ENCODE peak calls at places on chromosomes 2 and 18, in nine cellular contexts. One of them, this sample, is unnamed.

GRCh38 chr2:147355706-147356105 is 489.1 kb upstream of the ACVR2A start:
- DNase-seq in colonic mucosa: no peak
- DNase-seq in upper lobe of right lung: no peak
- DNase-seq in CD8-positive, alpha-beta T cell: no peak
- DNase-seq in OCI-LY7: no peak
- DNase-seq in Caco-2: peak; percentile 26
- DNase-seq in lower lobe of right lung: no peak
- DNase-seq in mucosa of descending colon: no peak
- DNase-seq in heart right ventricle: no peak
- DNase-seq in this sample: no peak

GRCh38 chr2:218746470-218746795 is 35.5 kb upstream of the CYP27A1 start:
- DNase-seq in mucosa of descending colon: no peak
- DNase-seq in OCI-LY7: no peak
- DNase-seq in lower lobe of right lung: no peak
- DNase-seq in Caco-2: no peak
- DNase-seq in heart right ventricle: no peak
- DNase-seq in upper lobe of right lung: no peak
- DNase-seq in colonic mucosa: no peak
- DNase-seq in CD8-positive, alpha-beta T cell: no peak
- DNase-seq in this sample: no peak

GRCh38 chr2:46270384-46270783 is 26.8 kb upstream of the EPAS1 start:
- DNase-seq in lower lobe of right lung: no peak
- DNase-seq in Caco-2: no peak
- DNase-seq in OCI-LY7: no peak
- DNase-seq in upper lobe of right lung: no peak
- DNase-seq in heart right ventricle: no peak
- DNase-seq in colonic mucosa: no peak
- DNase-seq in CD8-positive, alpha-beta T cell: no peak
- DNase-seq in mucosa of descending colon: no peak
- DNase-seq in this sample: no peak

GRCh38 chr2:36573165-36573564 is 24.8 kb downstream of the FEZ2 start:
- DNase-seq in mucosa of descending colon: no peak
- DNase-seq in Caco-2: no peak
- DNase-seq in OCI-LY7: no peak
- DNase-seq in CD8-positive, alpha-beta T cell: no peak
- DNase-seq in heart right ventricle: no peak
- DNase-seq in upper lobe of right lung: no peak
- DNase-seq in colonic mucosa: no peak
- DNase-seq in lower lobe of right lung: no peak
- DNase-seq in this sample: no peak

GRCh38 chr2:8761529-8762164 is 75.8 kb downstream of the KIDINS220 start:
- DNase-seq in OCI-LY7: peak; percentile 45
- DNase-seq in CD8-positive, alpha-beta T cell: no peak
- DNase-seq in mucosa of descending colon: no peak
- DNase-seq in upper lobe of right lung: no peak
- DNase-seq in heart right ventricle: no peak
- DNase-seq in Caco-2: peak; percentile 34
- DNase-seq in colonic mucosa: no peak
- DNase-seq in lower lobe of right lung: no peak
- DNase-seq in this sample: no peak

GRCh38 chr2:95345415-95346235 is 48.5 kb downstream of the KCNIP3 start:
- DNase-seq in lower lobe of right lung: peak; percentile 85
- DNase-seq in upper lobe of right lung: peak; percentile 92
- DNase-seq in Caco-2: peak; percentile 89
- DNase-seq in CD8-positive, alpha-beta T cell: peak; percentile 50
- DNase-seq in heart right ventricle: peak; percentile 76
- DNase-seq in colonic mucosa: peak; percentile 86
- DNase-seq in OCI-LY7: peak; percentile 16
- DNase-seq in mucosa of descending colon: peak; percentile 93
- DNase-seq in this sample: no peak

GRCh38 chr2:130353291-130354134 is 2.3 kb upstream of the PTPN18 start:
- DNase-seq in lower lobe of right lung: no peak
- DNase-seq in upper lobe of right lung: no peak
- DNase-seq in mucosa of descending colon: no peak
- DNase-seq in heart right ventricle: no peak
- DNase-seq in colonic mucosa: no peak
- DNase-seq in Caco-2: no peak
- DNase-seq in OCI-LY7: peak; percentile 46
- DNase-seq in CD8-positive, alpha-beta T cell: no peak
- DNase-seq in this sample: no peak

GRCh38 chr2:80068068-80068467 is 236.5 kb downstream of the LRRTM1 start:
- DNase-seq in heart right ventricle: no peak
- DNase-seq in OCI-LY7: no peak
- DNase-seq in CD8-positive, alpha-beta T cell: no peak
- DNase-seq in lower lobe of right lung: peak; percentile 34
- DNase-seq in Caco-2: no peak
- DNase-seq in colonic mucosa: no peak
- DNase-seq in mucosa of descending colon: no peak
- DNase-seq in upper lobe of right lung: no peak
- DNase-seq in this sample: no peak

GRCh38 chr2:117091438-117091837 is 723.1 kb upstream of the DDX18 start:
- DNase-seq in colonic mucosa: no peak
- DNase-seq in CD8-positive, alpha-beta T cell: no peak
- DNase-seq in upper lobe of right lung: no peak
- DNase-seq in lower lobe of right lung: no peak
- DNase-seq in OCI-LY7: no peak
- DNase-seq in Caco-2: no peak
- DNase-seq in heart right ventricle: no peak
- DNase-seq in mucosa of descending colon: no peak
- DNase-seq in this sample: no peak

GRCh38 chr18:49018961-49019445 is 68.2 kb upstream of the SMAD7 start:
- DNase-seq in colonic mucosa: peak; percentile 15
- DNase-seq in Caco-2: no peak
- DNase-seq in lower lobe of right lung: no peak
- DNase-seq in mucosa of descending colon: no peak
- DNase-seq in OCI-LY7: no peak
- DNase-seq in heart right ventricle: no peak
- DNase-seq in CD8-positive, alpha-beta T cell: no peak
- DNase-seq in upper lobe of right lung: peak; percentile 60
- DNase-seq in this sample: no peak

GRCh38 chr2:12928197-12928596 is 211.5 kb downstream of the TRIB2 start:
- DNase-seq in OCI-LY7: no peak
- DNase-seq in lower lobe of right lung: no peak
- DNase-seq in CD8-positive, alpha-beta T cell: no peak
- DNase-seq in colonic mucosa: no peak
- DNase-seq in mucosa of descending colon: no peak
- DNase-seq in Caco-2: no peak
- DNase-seq in heart right ventricle: no peak
- DNase-seq in upper lobe of right lung: no peak
- DNase-seq in this sample: no peak

GRCh38 chr2:181239400-181239799 is 217.8 kb upstream of the ITGA4 start:
- DNase-seq in CD8-positive, alpha-beta T cell: no peak
- DNase-seq in mucosa of descending colon: no peak
- DNase-seq in heart right ventricle: no peak
- DNase-seq in Caco-2: peak; percentile 39
- DNase-seq in colonic mucosa: no peak
- DNase-seq in OCI-LY7: peak; percentile 55
- DNase-seq in lower lobe of right lung: no peak
- DNase-seq in upper lobe of right lung: no peak
- DNase-seq in this sample: no peak

DNA sequence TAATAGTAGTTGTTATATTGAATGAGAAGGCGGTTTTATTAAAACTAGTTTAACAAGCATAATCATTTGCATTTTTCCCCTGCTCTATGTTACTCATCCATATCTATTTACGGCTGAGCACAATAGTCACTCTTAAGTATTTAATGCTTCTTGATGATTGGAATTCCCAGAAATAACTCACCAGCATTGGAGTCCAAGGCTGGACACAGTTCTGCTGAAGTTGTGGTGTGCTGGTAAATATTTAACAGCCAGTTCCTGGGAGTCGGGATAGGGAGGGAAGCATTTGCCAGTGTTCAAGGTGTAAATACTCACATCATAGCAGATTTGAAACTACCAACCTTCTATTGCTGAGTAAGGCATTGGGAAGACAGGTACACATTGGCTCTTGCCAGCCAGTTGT is 315.1 kb downstream of the MTX2 start:
- DNase-seq in colonic mucosa: peak; percentile 33
- DNase-seq in Caco-2: no peak
- DNase-seq in OCI-LY7: no peak
- DNase-seq in heart right ventricle: no peak
- DNase-seq in upper lobe of right lung: no peak
- DNase-seq in mucosa of descending colon: no peak
- DNase-seq in lower lobe of right lung: no peak
- DNase-seq in CD8-positive, alpha-beta T cell: no peak
- DNase-seq in this sample: no peak
- H3K4me3 ChIP-seq in colonic mucosa: no peak overlapping the region
- H3K4me3 ChIP-seq in Caco-2: no peak overlapping the region
- H3K4me3 ChIP-seq in OCI-LY7: no peak overlapping the region
- H3K4me3 ChIP-seq in heart right ventricle: no peak overlapping the region
- H3K4me3 ChIP-seq in upper lobe of right lung: no peak overlapping the region
- H3K4me3 ChIP-seq in mucosa of descending colon: no peak overlapping the region
- H3K4me3 ChIP-seq in lower lobe of right lung: no peak overlapping the region
- H3K4me3 ChIP-seq in CD8-positive, alpha-beta T cell: no peak overlapping the region
- H3K4me3 ChIP-seq in this sample: no peak overlapping the region

GRCh38 chr2:102065675-102066252 is 74.0 kb downstream of the IL1R2 start:
- DNase-seq in OCI-LY7: no peak
- DNase-seq in mucosa of descending colon: no peak
- DNase-seq in colonic mucosa: no peak
- DNase-seq in Caco-2: peak; percentile 74
- DNase-seq in upper lobe of right lung: peak; percentile 73
- DNase-seq in CD8-positive, alpha-beta T cell: no peak
- DNase-seq in heart right ventricle: no peak
- DNase-seq in lower lobe of right lung: peak; percentile 62
- DNase-seq in this sample: no peak
- TF ChIP-seq CTCF in OCI-LY7: no peak
- TF ChIP-seq CTCF in mucosa of descending colon: no peak
- TF ChIP-seq CTCF in colonic mucosa: no peak
- TF ChIP-seq CTCF in Caco-2: no peak
- TF ChIP-seq CTCF in upper lobe of right lung: no peak
- TF ChIP-seq CTCF in CD8-positive, alpha-beta T cell: no peak
- TF ChIP-seq CTCF in heart right ventricle: no peak
- TF ChIP-seq CTCF in lower lobe of right lung: no peak
- TF ChIP-seq CTCF in this sample: no peak

GRCh38 chr2:16717477-16717876 is 51.8 kb upstream of the CYRIA start:
- DNase-seq in upper lobe of right lung: peak; percentile 64
- DNase-seq in CD8-positive, alpha-beta T cell: no peak
- DNase-seq in colonic mucosa: no peak
- DNase-seq in mucosa of descending colon: no peak
- DNase-seq in Caco-2: no peak
- DNase-seq in lower lobe of right lung: peak; percentile 63
- DNase-seq in heart right ventricle: no peak
- DNase-seq in OCI-LY7: no peak
- DNase-seq in this sample: no peak

GRCh38 chr2:16716051-16716450 is 50.4 kb upstream of the CYRIA start:
- DNase-seq in upper lobe of right lung: no peak
- DNase-seq in CD8-positive, alpha-beta T cell: no peak
- DNase-seq in OCI-LY7: no peak
- DNase-seq in Caco-2: no peak
- DNase-seq in mucosa of descending colon: no peak
- DNase-seq in lower lobe of right lung: no peak
- DNase-seq in heart right ventricle: no peak
- DNase-seq in colonic mucosa: no peak
- DNase-seq in this sample: no peak

GRCh38 chr2:16709769-16710168 is 44.1 kb upstream of the CYRIA start:
- DNase-seq in mucosa of descending colon: no peak
- DNase-seq in colonic mucosa: no peak
- DNase-seq in CD8-positive, alpha-beta T cell: no peak
- DNase-seq in OCI-LY7: no peak
- DNase-seq in lower lobe of right lung: no peak
- DNase-seq in upper lobe of right lung: no peak
- DNase-seq in heart right ventricle: no peak
- DNase-seq in Caco-2: no peak
- DNase-seq in this sample: no peak

GRCh38 chr2:16716944-16717343 is 51.3 kb upstream of the CYRIA start:
- DNase-seq in upper lobe of right lung: no peak
- DNase-seq in lower lobe of right lung: no peak
- DNase-seq in heart right ventricle: no peak
- DNase-seq in OCI-LY7: no peak
- DNase-seq in colonic mucosa: no peak
- DNase-seq in CD8-positive, alpha-beta T cell: no peak
- DNase-seq in Caco-2: no peak
- DNase-seq in mucosa of descending colon: no peak
- DNase-seq in this sample: no peak

DNA sequence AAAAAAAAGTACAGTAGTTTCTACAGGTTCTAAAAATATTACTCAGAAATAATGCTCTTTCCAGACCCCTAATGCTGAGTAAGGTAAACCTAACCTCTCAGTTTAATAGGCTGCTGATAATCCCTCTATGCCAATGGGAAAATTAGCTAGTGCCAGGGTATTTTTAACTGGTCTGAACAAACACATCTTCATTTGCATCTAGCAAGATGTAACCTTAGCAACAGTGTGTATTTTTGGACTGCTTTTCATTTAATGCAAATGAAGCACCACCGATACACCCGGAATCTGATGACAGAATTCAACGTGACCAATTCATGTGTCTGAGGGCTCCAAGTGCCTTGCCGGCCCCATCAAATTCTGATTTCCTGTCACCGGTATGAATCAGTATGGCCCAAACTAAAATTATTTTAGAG is 47.4 kb upstream of the CYRIA start:
- DNase-seq in upper lobe of right lung: no peak
- DNase-seq in heart right ventricle: no peak
- DNase-seq in mucosa of descending colon: no peak
- DNase-seq in colonic mucosa: no peak
- DNase-seq in Caco-2: no peak
- DNase-seq in lower lobe of right lung: no peak
- DNase-seq in OCI-LY7: peak; percentile 53
- DNase-seq in CD8-positive, alpha-beta T cell: no peak
- DNase-seq in this sample: peak; percentile 16
- H3K4me3 ChIP-seq in upper lobe of right lung: no peak overlapping the region
- H3K4me3 ChIP-seq in heart right ventricle: no peak overlapping the region
- H3K4me3 ChIP-seq in mucosa of descending colon: no peak overlapping the region
- H3K4me3 ChIP-seq in colonic mucosa: no peak overlapping the region
- H3K4me3 ChIP-seq in Caco-2: no peak overlapping the region
- H3K4me3 ChIP-seq in lower lobe of right lung: no peak overlapping the region
- H3K4me3 ChIP-seq in OCI-LY7: peak overlapping the region; percentile 40
- H3K4me3 ChIP-seq in CD8-positive, alpha-beta T cell: no peak overlapping the region
- H3K4me3 ChIP-seq in this sample: no peak overlapping the region

DNA sequence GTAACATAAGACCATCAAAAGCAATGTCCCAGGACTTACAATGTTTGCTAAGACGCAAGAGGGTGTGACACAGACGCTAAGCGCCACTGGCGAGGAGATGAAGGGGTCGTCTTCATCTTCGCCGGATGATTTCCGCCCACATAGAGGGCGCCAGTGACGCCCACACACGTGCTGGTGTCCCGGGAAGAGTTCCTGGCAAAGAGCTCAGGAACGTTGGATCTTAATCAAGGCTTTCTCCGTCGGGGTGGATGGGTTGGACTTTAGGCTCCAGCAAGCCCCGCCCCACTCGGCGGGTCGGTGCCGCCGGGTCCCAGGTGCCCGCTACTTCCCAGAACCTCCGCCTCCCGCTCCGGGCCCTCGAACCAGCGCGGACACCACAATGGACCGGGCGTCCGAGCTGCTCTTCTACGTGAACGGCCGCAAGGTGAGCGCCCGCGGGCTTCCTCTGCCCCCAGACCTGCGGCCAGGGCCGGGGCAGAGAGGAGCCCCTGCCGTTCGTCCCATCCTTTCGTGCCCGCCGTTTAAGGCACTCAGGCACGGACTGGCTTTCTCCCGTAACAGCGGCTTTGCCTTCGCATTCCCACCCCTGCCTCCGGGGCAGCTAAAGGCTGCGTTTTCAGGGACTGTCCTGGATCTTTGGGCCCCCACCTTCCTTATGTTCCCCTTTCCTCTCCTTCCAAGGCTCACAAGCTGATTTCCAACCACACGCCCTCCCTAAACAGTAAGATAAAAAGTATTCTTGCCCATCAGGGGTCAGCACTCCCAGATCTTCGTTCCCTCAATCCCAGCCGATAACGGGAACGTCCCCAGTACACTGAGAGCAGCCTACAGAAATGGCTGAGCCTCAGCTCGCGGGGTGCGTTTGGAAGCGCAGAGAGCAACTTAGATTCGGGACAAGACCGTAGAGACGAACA is at the start of gene AOX1:
- DNase-seq in CD8-positive, alpha-beta T cell: peak; percentile 19
- DNase-seq in upper lobe of right lung: peak; percentile 75
- DNase-seq in lower lobe of right lung: peak; percentile 65
- DNase-seq in heart right ventricle: no peak
- DNase-seq in OCI-LY7: peak; percentile 9
- DNase-seq in Caco-2: no peak
- DNase-seq in colonic mucosa: peak; percentile 64
- DNase-seq in mucosa of descending colon: peak; percentile 56
- DNase-seq in this sample: no peak
- TF ChIP-seq CTCF in CD8-positive, alpha-beta T cell: no peak
- TF ChIP-seq CTCF in upper lobe of right lung: no peak
- TF ChIP-seq CTCF in lower lobe of right lung: peak; percentile 13
- TF ChIP-seq CTCF in heart right ventricle: no peak
- TF ChIP-seq CTCF in OCI-LY7: peak; percentile 35
- TF ChIP-seq CTCF in Caco-2: no peak
- TF ChIP-seq CTCF in colonic mucosa: no peak
- TF ChIP-seq CTCF in mucosa of descending colon: no peak
- TF ChIP-seq CTCF in this sample: no peak

This sample was measured in GM12864.